ENCODE peak calls at places on chromosome 17, in four cellular contexts. A is GM20000, P is BE2C, U is cardiac muscle cell. D is an unnamed sample.

GRCh38 chr17:69870751-69871199 is 204.2 kb upstream of the KCNJ16 start:
- DNase-seq in U (peak), A (no peak), P (no peak), D (no peak)

GRCh38 chr17:37458805-37459204 is 30.9 kb upstream of the DUSP14 start:
- DNase-seq in U (peak), P (no peak), A (no peak), D (no peak)

GRCh38 chr17:81641825-81642489 is 5.0 kb downstream of the TSPAN10 start:
- DNase-seq in U (peak), A (no peak), P (no peak), D (no peak)

GRCh38 chr17:45414997-45415881 is 17.4 kb downstream of the ARHGAP27 start:
- DNase-seq in P (no peak), U (no peak), A (no peak), D (no peak)

GRCh38 chr17:82303944-82304808 is 13.2 kb downstream of the CD7 start:
- DNase-seq in A (no peak), P (peak), U (peak), D (no peak)

GRCh38 chr17:50169121-50169764 is 3.4 kb downstream of the SGCA start:
- DNase-seq in P (peak), A (peak), U (peak), D (peak)

GRCh38 chr17:28725660-28726395 is at the start of gene TLCD1:
- DNase-seq in P (peak), U (peak), A (peak), D (peak)

GRCh38 chr17:77424585-77425344 is 284.0 kb downstream of the SEC14L1 start:
- DNase-seq in U (peak), A (no peak), P (peak), D (no peak)

GRCh38 chr17:17971431-17972125 is 622 bp downstream of the TOM1L2 start:
- DNase-seq in P (no peak), A (no peak), U (peak), D (no peak)

GRCh38 chr17:40866838-40867237 is at the start of gene KRT12:
- DNase-seq in P (no peak), A (no peak), U (no peak), D (no peak)

GRCh38 chr17:40857535-40857934 is 9.5 kb downstream of the KRT12 start:
- DNase-seq in U (peak), A (no peak), P (peak), D (no peak)

GRCh38 chr17:40864661-40865380 is 2.2 kb downstream of the KRT12 start:
- DNase-seq in A (no peak), P (no peak), U (no peak), D (no peak)

GRCh38 chr17:40859536-40859935 is 7.5 kb downstream of the KRT12 start:
- DNase-seq in A (no peak), U (no peak), P (no peak), D (no peak)

DNA sequence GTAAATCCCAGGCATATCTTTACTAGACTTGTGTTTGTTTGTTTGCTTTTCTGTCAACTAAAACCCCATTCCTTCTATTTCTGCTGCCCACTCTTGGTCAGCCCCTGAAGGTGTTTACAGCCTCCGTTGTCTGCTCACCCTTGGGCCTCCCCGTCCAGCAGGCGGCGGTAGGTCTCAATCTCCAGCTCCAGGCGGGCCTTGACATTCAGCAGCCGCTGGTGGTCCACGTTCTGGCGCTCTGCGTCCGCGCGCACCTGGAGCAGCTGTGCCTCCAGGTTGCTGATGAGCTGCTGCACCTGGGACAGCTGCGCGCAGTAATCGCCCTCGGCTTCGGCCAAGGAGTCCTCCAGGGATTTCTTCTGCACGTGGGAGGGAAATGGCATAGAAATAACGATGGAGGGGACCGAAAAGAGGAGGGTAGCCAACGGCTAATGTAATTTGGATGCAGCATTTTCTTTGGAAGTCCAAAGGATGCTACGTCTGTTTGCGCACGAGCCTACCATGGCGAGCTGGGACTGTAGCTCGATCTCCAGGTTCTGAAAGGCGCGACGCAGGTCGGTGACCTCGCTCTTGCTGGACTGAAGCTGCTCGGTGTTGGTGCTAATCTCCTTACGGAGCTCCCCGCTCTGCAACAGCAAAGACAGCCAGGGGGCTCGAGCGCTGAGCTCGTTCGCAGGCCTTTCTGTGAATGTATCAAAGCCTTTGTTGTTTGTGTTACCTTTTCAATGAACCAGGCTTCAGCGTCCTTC is 3.9 kb downstream of the KRT12 start:
- DNase-seq in P (peak), U (peak), A (peak), D (peak)
- TF ChIP-seq CTCF in P (peak), U (peak), A (peak), D (peak)

GRCh38 chr17:58487589-58488427 is at the start of gene HSF5:
- DNase-seq in P (no peak), U (peak), A (peak), D (no peak)
- TF ChIP-seq CTCF in P (no peak), U (peak), A (peak), D (no peak)

GRCh38 chr17:43211480-43212402 is at the start of gene TMEM106A:
- DNase-seq in P (peak), U (peak), A (peak), D (peak)
- TF ChIP-seq CTCF in P (peak), U (peak), A (no peak), D (peak)

GRCh38 chr17:74457820-74458166 is 8.6 kb upstream of the CD300A start:
- DNase-seq in P (no peak), U (no peak), A (no peak), D (no peak)
- TF ChIP-seq CTCF in P (no peak), U (no peak), A (no peak), D (peak)

GRCh38 chr17:79028496-79029326 is 4.7 kb downstream of the C1QTNF1 start:
- DNase-seq in U (no peak), P (no peak), A (no peak), D (no peak)
- TF ChIP-seq CTCF in U (peak), P (peak), A (no peak), D (no peak)

DNA sequence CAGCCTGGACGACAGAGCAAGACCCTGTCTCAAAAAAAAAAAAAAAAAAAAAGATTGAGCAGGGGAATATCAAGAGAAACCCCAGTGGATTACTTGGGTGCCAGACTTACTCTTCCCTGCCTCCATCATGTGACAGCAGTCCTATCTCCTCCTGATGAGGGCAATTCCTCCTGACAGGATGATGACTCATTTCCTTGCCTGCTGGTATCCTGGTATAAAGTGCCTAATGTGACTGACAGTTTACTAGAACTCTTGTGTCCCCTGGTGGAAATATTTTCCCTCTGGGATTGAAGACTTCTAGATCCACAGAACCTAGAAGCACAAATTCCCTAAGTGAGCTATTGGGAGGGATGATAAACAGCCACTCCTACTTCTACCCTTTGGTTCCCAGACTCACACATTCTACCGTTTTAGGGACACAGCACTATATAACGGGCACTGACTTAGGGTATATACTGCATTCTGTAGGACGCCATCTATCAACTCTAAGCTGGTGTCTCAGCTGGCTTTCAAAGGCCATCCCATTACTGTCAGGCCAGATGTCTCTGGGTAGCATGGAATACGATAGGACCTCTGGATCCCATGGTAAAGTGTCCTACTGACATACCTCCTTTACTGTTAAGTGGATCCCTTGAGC is 114.6 kb upstream of the MED13 start:
- DNase-seq in A (no peak), P (peak), U (peak), D (no peak)
- TF ChIP-seq CTCF in A (no peak), P (peak), U (no peak), D (no peak)

DNA sequence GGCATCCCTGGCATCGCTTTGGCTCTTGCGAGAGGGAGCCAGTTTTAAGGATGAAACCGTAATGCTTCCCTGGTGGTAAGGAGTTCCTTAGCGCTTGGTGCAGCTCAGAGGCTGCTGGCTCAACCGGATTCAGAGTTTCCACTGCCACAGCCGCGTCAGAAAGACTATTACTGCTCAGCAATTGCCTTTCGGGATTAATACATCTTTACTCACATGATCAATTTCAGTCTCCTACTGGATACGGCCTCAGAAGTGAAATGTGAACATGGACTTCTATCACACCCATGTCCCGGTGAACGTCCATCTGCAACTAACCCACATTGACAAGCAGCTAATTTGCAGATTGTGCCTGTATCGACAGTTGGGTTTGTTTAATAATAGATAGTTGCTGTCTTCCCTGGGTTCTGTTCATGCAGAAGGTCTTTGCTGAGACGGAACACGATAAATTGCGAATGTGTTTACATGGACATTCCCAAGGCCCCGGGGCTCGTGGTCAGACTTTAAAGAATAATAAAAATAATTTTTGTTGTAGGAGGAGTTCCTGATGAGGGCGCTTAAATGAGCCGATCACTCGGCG is 175.4 kb downstream of the ENGASE start:
- DNase-seq in A (no peak), U (no peak), P (no peak), D (no peak)
- TF ChIP-seq CTCF in A (no peak), U (no peak), P (no peak), D (no peak)

GRCh38 chr17:64534187-64534586 is 27.4 kb downstream of the CEP95 start:
- DNase-seq in U (no peak), A (no peak), P (no peak), D (no peak)
- TF ChIP-seq CTCF in U (peak), A (no peak), P (peak), D (no peak)

GRCh38 chr17:73231841-73232586 is 29.7 kb downstream of the CPSF4L start:
- DNase-seq in P (peak), U (peak), A (peak), D (peak)
- TF ChIP-seq CTCF in P (peak), U (peak), A (peak), D (no peak)

DNA sequence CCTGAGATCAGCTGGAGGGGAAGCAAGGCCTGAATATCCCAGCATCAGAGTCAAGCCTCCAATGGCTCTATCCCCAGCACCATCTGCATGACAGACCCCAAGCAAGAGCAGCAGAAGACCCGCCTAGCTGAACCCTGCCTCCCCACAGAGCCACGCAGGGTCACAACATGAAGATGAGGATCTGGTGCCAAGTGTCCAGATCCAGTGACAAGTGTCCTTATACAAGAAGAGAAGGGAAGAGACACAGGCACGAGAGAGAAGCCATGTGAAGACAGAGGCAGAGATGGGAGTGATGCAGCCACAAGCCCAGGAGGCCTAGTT is 28.9 kb downstream of the TNFRSF13B start:
- DNase-seq in A (no peak), P (no peak), U (no peak), D (no peak)
- TF ChIP-seq CTCF in A (no peak), P (no peak), U (no peak), D (no peak)

D was measured in neural crest cell.